ENCODE peak calls at places on chromosomes 12 and 14, in seven cellular contexts. D is epithelial cell of prostate; S is NCI-H1092 treated with DMSO at 0.1 percent for 48 hours; N is EH; O is activated naive CD4-positive, alpha-beta T cell treated with Interleukin-2 at 50 U/mL for 16 hours; H is activated CD8-positive, alpha-beta memory T cell treated with anti-CD3 and anti-CD28 coated beads for 4 hours; Q is sigmoid colon. I is an unnamed sample.

GRCh38 chr12:72872488-72872887 is 600.3 kb downstream of the TRHDE start:
- DNase-seq in D (no peak), S (no peak), N (no peak), O (no peak), H (no peak), Q (no peak), I (no peak)

GRCh38 chr12:98646165-98646764 is 1.2 kb downstream of the APAF1 start:
- DNase-seq in D (no peak), S (no peak), N (peak), O (no peak), H (no peak), Q (no peak), I (peak)

GRCh38 chr12:88944403-88944802 is 364.1 kb upstream of the KITLG start:
- DNase-seq in D (no peak), S (no peak), N (peak), O (no peak), H (no peak), Q (no peak), I (peak)

GRCh38 chr14:100523536-100524025 is 63.6 kb downstream of the BEGAIN start:
- DNase-seq in D (no peak), S (peak), N (no peak), O (no peak), H (no peak), Q (peak), I (no peak)

GRCh38 chr12:23533295-23533694 is 416.2 kb downstream of the SOX5 start:
- DNase-seq in D (no peak), S (no peak), N (no peak), O (no peak), H (no peak), Q (no peak), I (no peak)

GRCh38 chr14:103442288-103442687 is 57.1 kb downstream of the MARK3 start:
- DNase-seq in D (no peak), S (no peak), N (peak), O (no peak), H (no peak), Q (no peak), I (no peak)

GRCh38 chr12:7588703-7589329 is 76.9 kb downstream of the APOBEC1 start:
- DNase-seq in D (no peak), S (no peak), N (peak), O (peak), H (peak), Q (no peak), I (peak)

GRCh38 chr14:55430024-55430690 is 10.3 kb downstream of the TBPL2 start:
- DNase-seq in D (peak), S (peak), N (peak), O (peak), H (peak), Q (no peak), I (peak)

GRCh38 chr12:133026996-133027395 is 10.3 kb upstream of the ZNF84 start:
- DNase-seq in D (no peak), S (no peak), N (peak), O (no peak), H (no peak), Q (no peak), I (no peak)

GRCh38 chr12:25864287-25864686 is 94.2 kb upstream of the RASSF8 start:
- DNase-seq in D (no peak), S (no peak), N (peak), O (no peak), H (no peak), Q (no peak), I (peak)

GRCh38 chr14:95067526-95067925 is 89.8 kb downstream of the DICER1 start:
- DNase-seq in D (no peak), S (no peak), N (no peak), O (no peak), H (no peak), Q (peak), I (no peak)

GRCh38 chr12:12533238-12533829 is 29.3 kb downstream of the DUSP16 start:
- DNase-seq in D (no peak), S (peak), N (no peak), O (no peak), H (no peak), Q (no peak), I (peak)

GRCh38 chr12:107530706-107531105 is 154.9 kb upstream of the PWP1 start:
- DNase-seq in D (no peak), S (no peak), N (no peak), O (no peak), H (no peak), Q (no peak), I (peak)

GRCh38 chr14:76574416-76574815 is 186.9 kb upstream of the VASH1 start:
- DNase-seq in D (no peak), S (no peak), N (no peak), O (no peak), H (no peak), Q (no peak), I (no peak)

GRCh38 chr12:113479578-113480335 is 8.1 kb upstream of the LHX5 start:
- DNase-seq in D (no peak), S (no peak), N (peak), O (peak), H (no peak), Q (no peak), I (peak)

GRCh38 chr12:46483572-46484395 is 111.2 kb upstream of the SLC38A2 start:
- DNase-seq in D (no peak), S (no peak), N (peak), O (no peak), H (no peak), Q (no peak), I (peak)

GRCh38 chr14:64734990-64735389 is 30.8 kb downstream of the PLEKHG3 start:
- DNase-seq in D (no peak), S (peak), N (no peak), O (no peak), H (no peak), Q (no peak), I (no peak)

GRCh38 chr12:109994262-109995175 is 1.6 kb downstream of the GIT2 start:
- DNase-seq in D (no peak), S (no peak), N (no peak), O (no peak), H (no peak), Q (no peak), I (no peak)

GRCh38 chr14:90053044-90053443 is 8.8 kb upstream of the KCNK13 start:
- DNase-seq in D (no peak), S (no peak), N (peak), O (no peak), H (no peak), Q (no peak), I (peak)

GRCh38 chr14:105531088-105531957 is 4.9 kb downstream of the TMEM121 start:
- DNase-seq in D (no peak), S (no peak), N (no peak), O (no peak), H (no peak), Q (peak), I (no peak)

GRCh38 chr14:77206877-77207389 is 25.3 kb downstream of the TMEM63C start:
- DNase-seq in D (no peak), S (peak), N (no peak), O (no peak), H (no peak), Q (no peak), I (no peak)

GRCh38 chr12:27821259-27821973 is 41.4 kb upstream of the MANSC4 start:
- DNase-seq in D (no peak), S (peak), N (peak), O (peak), H (no peak), Q (no peak), I (peak)

GRCh38 chr14:101889366-101889765 is 75.0 kb upstream of the DYNC1H1 start:
- DNase-seq in D (no peak), S (no peak), N (no peak), O (no peak), H (no peak), Q (peak), I (no peak)

GRCh38 chr12:22729898-22730443 is 105.0 kb downstream of the ETNK1 start:
- DNase-seq in D (no peak), S (no peak), N (peak), O (no peak), H (no peak), Q (no peak), I (peak)

GRCh38 chr12:42282301-42282700 is 43.6 kb downstream of the ZCRB1 start:
- DNase-seq in D (no peak), S (no peak), N (no peak), O (no peak), H (no peak), Q (no peak), I (no peak)

GRCh38 chr12:92574046-92574783 is 128.6 kb upstream of the PLEKHG7 start:
- DNase-seq in D (no peak), S (peak), N (peak), O (no peak), H (no peak), Q (no peak), I (no peak)

GRCh38 chr12:132659146-132659545 is 28.0 kb downstream of the POLE start:
- DNase-seq in D (no peak), S (no peak), N (no peak), O (no peak), H (no peak), Q (peak), I (no peak)

GRCh38 chr12:63068857-63069442 is 82.1 kb downstream of the AVPR1A start:
- DNase-seq in D (peak), S (peak), N (peak), O (no peak), H (no peak), Q (no peak), I (peak)